ENCODE peak calls at places on chromosomes 6 and 20, in four cellular contexts. T is heart right ventricle, A is AG09309, V is DMS153. F is an unnamed sample.

GRCh38 chr6:41167173-41167963 is 4.5 kb upstream of the TREM2 start:
- DNase-seq in T (no peak), A (no peak), V (no peak), F (no peak)

GRCh38 chr20:38272961-38273360 is 12.4 kb upstream of the KIAA1755 start:
- DNase-seq in V (no peak), T (no peak), A (no peak), F (no peak)

GRCh38 chr6:26157150-26157837 is 70.1 kb downstream of the HFE start:
- DNase-seq in A (no peak), V (peak), T (peak), F (no peak)

GRCh38 chr6:8182209-8182845 is 80.0 kb upstream of the EEF1E1 start:
- DNase-seq in A (no peak), T (no peak), V (no peak), F (no peak)

GRCh38 chr20:4702562-4703280 is 19.0 kb upstream of the PRND start:
- DNase-seq in A (no peak), V (no peak), T (no peak), F (no peak)

GRCh38 chr6:34383651-34384304 is 8.7 kb downstream of the NUDT3 start:
- DNase-seq in V (no peak), A (no peak), T (no peak), F (no peak)

GRCh38 chr6:36104836-36105235 is 25.5 kb upstream of the MAPK13 start:
- DNase-seq in A (no peak), V (no peak), T (no peak), F (no peak)

GRCh38 chr20:48631114-48632016 is 196.4 kb downstream of the PREX1 start:
- DNase-seq in A (no peak), V (no peak), T (no peak), F (no peak)

GRCh38 chr20:63365601-63366509 is 4.7 kb upstream of the CHRNA4 start:
- DNase-seq in A (no peak), V (no peak), T (peak), F (no peak)

GRCh38 chr20:13552061-13552460 is 86.7 kb downstream of the TASP1 start:
- DNase-seq in A (no peak), V (no peak), T (no peak), F (no peak)

GRCh38 chr6:15389759-15390723 is 144.2 kb downstream of the JARID2 start:
- DNase-seq in T (no peak), V (no peak), A (no peak), F (no peak)

GRCh38 chr6:48817714-48818113 is 645.3 kb downstream of the MMUT start:
- DNase-seq in T (no peak), A (no peak), V (no peak), F (no peak)

GRCh38 chr6:92559002-92559401 is 860.4 kb downstream of the EPHA7 start:
- DNase-seq in V (no peak), A (no peak), T (no peak), F (no peak)

GRCh38 chr6:167056370-167056769 is 57.2 kb downstream of the CEP43 start:
- DNase-seq in A (peak), T (no peak), V (no peak), F (no peak)

GRCh38 chr6:48747040-48747439 is 636.0 kb upstream of the PTCHD4 start:
- DNase-seq in A (no peak), V (no peak), T (no peak), F (peak)

GRCh38 chr6:31659649-31660223 is 842 bp downstream of the C6orf47 start:
- DNase-seq in A (no peak), T (no peak), V (no peak), F (no peak)

GRCh38 chr20:24148372-24148771 is 159.8 kb upstream of the GGTLC1 start:
- DNase-seq in A (no peak), V (no peak), T (no peak), F (no peak)

GRCh38 chr6:33597551-33598322 is 17.7 kb upstream of the BAK1 start:
- DNase-seq in V (no peak), T (peak), A (no peak), F (no peak)

GRCh38 chr20:57595041-57596030 is 24.9 kb downstream of the ZBP1 start:
- DNase-seq in A (no peak), V (no peak), T (no peak), F (no peak)

GRCh38 chr6:75492769-75493168 is 831 bp downstream of the FILIP1 start:
- DNase-seq in T (no peak), A (no peak), V (no peak), F (no peak)

GRCh38 chr20:31721408-31722332 is 998 bp downstream of the BCL2L1 start:
- DNase-seq in V (no peak), T (peak), A (no peak), F (no peak)

GRCh38 chr6:22149081-22149480 is 147.8 kb downstream of the PRL start:
- DNase-seq in A (no peak), T (no peak), V (peak), F (no peak)

GRCh38 chr6:145562771-145563615 is 172.3 kb downstream of the EPM2A start:
- DNase-seq in V (peak), A (peak), T (no peak), F (no peak)

GRCh38 chr6:180295-180694 is 112.0 kb upstream of the DUSP22 start:
- DNase-seq in V (no peak), A (no peak), T (no peak), F (no peak)

GRCh38 chr20:53220482-53221307 is 248.5 kb downstream of the TSHZ2 start:
- DNase-seq in V (no peak), T (no peak), A (no peak), F (no peak)

GRCh38 chr6:157681041-157681650 is 141.9 kb upstream of the SNX9 start:
- DNase-seq in T (no peak), A (no peak), V (no peak), F (no peak)

GRCh38 chr6:42694586-42694985 is 27.8 kb downstream of the PRPH2 start:
- DNase-seq in V (no peak), T (no peak), A (peak), F (peak)

GRCh38 chr20:47927385-47927851 is 142.1 kb upstream of the SULF2 start:
- DNase-seq in A (no peak), T (no peak), V (no peak), F (no peak)

GRCh38 chr6:148075352-148075751 is 267.3 kb upstream of the SASH1 start:
- DNase-seq in V (no peak), T (no peak), A (no peak), F (no peak)

GRCh38 chr20:49270177-49270576 is 7.7 kb downstream of the ZNFX1 start:
- DNase-seq in T (no peak), A (no peak), V (no peak), F (no peak)

GRCh38 chr20:23200914-23201313 is 114.8 kb upstream of the CD93 start:
- DNase-seq in V (peak), A (no peak), T (peak), F (no peak)

F was measured in BJ.